ENCODE peak calls at places on chromosomes 3 and 15, in seven cellular contexts. I, D, L, H, X, U and G are unnamed samples.

GRCh38 chr3:171168086-171168485 is 141.6 kb upstream of the SLC2A2 start:
- DNase-seq in H (peak), I (peak), U (no peak), L (no peak), D (peak), X (peak), G (peak)

GRCh38 chr3:187954486-187955075 is 199.4 kb upstream of the LPP start:
- DNase-seq in I (no peak), D (no peak), L (no peak), X (no peak), U (peak), H (peak), G (no peak)

GRCh38 chr3:149553781-149554451 is 79.4 kb downstream of the TM4SF4 start:
- DNase-seq in H (no peak), U (peak), D (no peak), L (peak), I (peak), X (no peak), G (no peak)

GRCh38 chr3:121724130-121724529 is 25.4 kb downstream of the GOLGB1 start:
- DNase-seq in L (no peak), D (no peak), U (no peak), X (no peak), I (no peak), H (no peak), G (no peak)

GRCh38 chr3:132210476-132211346 is 106.5 kb upstream of the ACP3 start:
- DNase-seq in H (peak), I (peak), D (peak), L (no peak), X (peak), U (no peak), G (peak)

GRCh38 chr3:50325497-50326181 is 2.4 kb downstream of the TUSC2 start:
- DNase-seq in L (no peak), U (no peak), X (no peak), D (no peak), I (no peak), H (no peak), G (no peak)

GRCh38 chr3:179068779-179069530 is 2.7 kb downstream of the ZMAT3 start:
- DNase-seq in D (peak), X (peak), U (no peak), I (peak), H (no peak), L (no peak), G (peak)

GRCh38 chr15:58870451-58870850 is 63.0 kb downstream of the SLTM start:
- DNase-seq in X (no peak), D (no peak), I (no peak), H (no peak), L (no peak), U (no peak), G (no peak)

GRCh38 chr3:100044369-100044768 is 69.9 kb downstream of the FILIP1L start:
- DNase-seq in D (no peak), H (no peak), U (no peak), L (no peak), I (no peak), X (no peak), G (no peak)

GRCh38 chr3:121998588-121999473 is 23.2 kb downstream of the ILDR1 start:
- DNase-seq in X (no peak), I (no peak), H (no peak), U (no peak), D (no peak), L (no peak), G (no peak)

GRCh38 chr3:57977755-57978715 is 30.2 kb upstream of the FLNB start:
- DNase-seq in D (peak), L (no peak), I (no peak), U (no peak), H (peak), X (no peak), G (no peak)

GRCh38 chr3:30658328-30659052 is 52.1 kb downstream of the TGFBR2 start:
- DNase-seq in X (no peak), L (no peak), D (peak), U (peak), H (peak), I (peak), G (no peak)

GRCh38 chr3:118165413-118165812 is 869.2 kb downstream of the IGSF11 start:
- DNase-seq in U (no peak), H (no peak), I (no peak), X (no peak), D (no peak), L (no peak), G (no peak)

GRCh38 chr15:33343275-33343674 is 32.5 kb downstream of the RYR3 start:
- DNase-seq in D (no peak), I (no peak), L (no peak), U (no peak), H (no peak), X (no peak), G (no peak)

GRCh38 chr15:68820205-68820588 is 498 bp downstream of the ANP32A start:
- DNase-seq in I (peak), H (peak), X (peak), L (peak), D (peak), U (no peak), G (peak)

GRCh38 chr3:159748408-159748807 is 240.2 kb upstream of the IL12A start:
- DNase-seq in D (no peak), H (no peak), U (no peak), I (no peak), L (no peak), X (no peak), G (no peak)

GRCh38 chr3:149273096-149273751 is 51.6 kb upstream of the CP start:
- DNase-seq in U (peak), H (peak), L (no peak), D (peak), I (peak), X (peak), G (peak)

GRCh38 chr3:63910873-63911272 is 1.3 kb downstream of the SCAANT1 start:
- DNase-seq in H (peak), L (no peak), U (no peak), I (no peak), D (no peak), X (no peak), G (no peak)

GRCh38 chr3:129226374-129226773 is 23.0 kb upstream of the COPG1 start:
- DNase-seq in L (peak), U (no peak), H (peak), X (no peak), D (peak), I (peak), G (no peak)

GRCh38 chr3:1131156-1131555 is 38.3 kb downstream of the CNTN6 start:
- DNase-seq in U (no peak), I (no peak), D (no peak), L (no peak), H (no peak), X (peak), G (no peak)

GRCh38 chr3:185717121-185717520 is 107.7 kb downstream of the IGF2BP2 start:
- DNase-seq in H (no peak), D (no peak), X (no peak), I (no peak), U (peak), L (no peak), G (no peak)

GRCh38 chr3:41508063-41508696 is 308.9 kb downstream of the CTNNB1 start:
- DNase-seq in I (peak), U (no peak), X (no peak), D (peak), H (no peak), L (no peak), G (no peak)

GRCh38 chr3:44058022-44058867 is 183.4 kb upstream of the TOPAZ1 start:
- DNase-seq in U (no peak), X (no peak), I (no peak), H (no peak), D (no peak), L (no peak), G (no peak)

GRCh38 chr3:128572644-128573105 is 77.9 kb downstream of the RPN1 start:
- DNase-seq in L (no peak), X (peak), D (peak), U (no peak), I (peak), H (peak), G (peak)

GRCh38 chr15:89860446-89860845 is 33.3 kb downstream of the AP3S2 start:
- DNase-seq in H (peak), I (no peak), X (no peak), U (no peak), D (no peak), L (no peak), G (no peak)
- H3K27ac ChIP-seq in H (peak), I (no peak), X (no peak), U (no peak), D (no peak), L (no peak), G (no peak)

DNA sequence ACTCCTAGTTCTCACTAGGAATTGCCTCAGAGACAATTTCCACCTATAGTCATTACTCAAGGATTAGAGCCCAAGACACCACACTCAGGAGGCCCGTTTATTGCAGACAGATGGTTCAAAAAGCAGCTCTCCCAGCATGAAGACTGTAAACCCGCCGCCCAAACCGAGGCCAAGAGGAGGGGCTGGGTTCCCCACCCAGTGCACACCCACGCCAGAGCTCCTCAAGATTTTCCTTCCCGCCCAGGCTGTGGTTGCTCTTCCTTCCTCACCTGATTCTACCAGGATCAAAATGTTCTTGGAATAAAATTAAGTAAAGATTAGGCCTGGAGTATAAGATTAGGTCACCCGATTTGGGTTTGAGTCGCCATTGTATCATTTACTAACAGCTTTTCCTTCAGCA is 364.4 kb downstream of the MECOM start:
- DNase-seq in I (no peak), L (no peak), D (no peak), X (no peak), H (no peak), U (no peak), G (peak)
- H3K27ac ChIP-seq in I (no peak), L (no peak), D (no peak), X (no peak), H (no peak), U (no peak), G (no peak)

DNA sequence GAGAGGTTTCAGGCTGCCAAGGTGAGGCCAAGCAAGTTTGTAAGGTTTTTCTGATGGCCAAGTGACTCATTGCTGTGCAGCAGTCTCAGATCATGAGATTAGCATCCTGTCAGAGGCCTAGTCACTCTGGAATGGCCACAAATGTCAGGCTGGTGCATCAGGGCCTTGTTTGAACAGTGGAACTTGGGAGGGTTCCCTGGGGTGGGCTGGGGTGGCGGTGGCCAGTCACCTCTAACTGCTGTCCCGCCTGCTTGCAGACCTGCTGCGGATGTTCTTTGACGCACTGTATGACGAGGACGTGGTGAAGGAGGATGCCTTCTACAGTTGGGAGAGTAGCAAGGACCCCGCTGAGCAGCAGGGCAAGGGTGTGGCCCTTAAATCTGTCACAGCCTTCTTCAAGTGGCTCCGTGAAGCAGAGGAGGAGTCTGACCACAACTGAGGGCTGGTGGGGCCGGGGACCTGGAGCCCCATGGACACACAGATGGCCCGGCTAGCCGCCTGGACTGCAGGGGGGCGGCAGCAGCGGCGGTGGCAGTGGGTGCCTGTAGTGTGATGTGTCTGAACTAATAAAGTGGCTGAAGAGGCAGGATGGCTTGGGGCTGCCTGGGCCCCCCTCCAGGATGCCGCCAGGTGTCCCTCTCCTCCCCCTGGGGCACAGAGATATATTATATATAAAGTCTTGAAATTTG is 2.8 kb upstream of the FAM131A start:
- DNase-seq in H (peak), X (no peak), U (no peak), L (no peak), D (peak), I (no peak), G (no peak)
- H3K27ac ChIP-seq in H (peak), X (peak), U (peak), L (peak), D (peak), I (no peak), G (peak)

DNA sequence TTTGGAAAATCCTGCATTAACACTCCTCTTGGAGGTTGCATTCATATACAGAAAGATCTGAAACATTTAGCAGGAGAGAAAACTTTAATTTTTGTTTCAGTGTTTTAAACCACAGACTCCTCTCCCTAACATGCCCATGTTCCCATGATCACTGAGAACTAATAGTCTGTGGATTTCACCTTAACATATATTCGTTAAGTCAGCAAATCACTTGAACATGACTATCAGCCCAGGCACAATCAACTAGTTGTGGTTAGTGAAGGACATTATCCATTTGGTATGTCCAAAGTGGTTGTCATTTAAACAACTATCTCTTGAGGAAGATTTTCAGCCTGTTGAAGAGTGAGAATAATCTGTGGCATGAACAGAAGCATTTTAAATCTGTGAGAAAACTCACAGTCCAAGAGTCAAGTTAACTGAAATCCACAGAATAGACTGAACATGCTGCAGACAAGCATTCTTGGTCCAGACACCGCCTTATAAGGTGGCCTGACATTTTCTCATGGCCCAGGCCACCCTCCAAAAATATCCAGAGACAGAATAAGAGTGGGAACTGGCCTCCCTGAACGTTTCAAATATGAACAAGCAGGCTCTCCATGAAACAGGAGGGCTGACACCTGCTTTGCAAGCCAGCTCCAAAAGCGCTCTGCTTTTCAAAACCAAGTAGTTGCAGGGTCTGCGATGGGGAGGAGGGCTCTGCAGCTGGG is 39.9 kb upstream of the ADCY5 start:
- DNase-seq in D (no peak), X (no peak), I (no peak), L (no peak), U (no peak), H (no peak), G (no peak)
- H3K27ac ChIP-seq in D (no peak), X (no peak), I (no peak), L (peak), U (no peak), H (no peak), G (no peak)

DNA sequence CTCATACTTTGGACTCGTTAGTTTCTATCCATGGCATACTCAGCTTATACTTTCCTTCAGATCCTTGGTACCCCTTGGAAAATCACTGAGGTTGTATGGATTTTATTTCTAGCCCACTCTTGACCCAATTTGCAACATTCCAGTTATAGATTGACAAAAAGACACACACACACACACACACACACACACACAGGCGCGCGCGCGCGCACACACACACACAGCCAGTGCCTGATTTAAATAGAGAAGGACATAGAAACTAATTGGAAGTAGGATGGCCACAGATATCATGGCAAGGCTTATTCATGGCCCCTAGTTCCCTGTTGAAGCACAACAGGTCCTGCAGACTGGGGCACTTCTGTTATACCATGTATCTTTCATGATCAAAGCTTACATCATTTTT is 89.1 kb upstream of the CFAP20DC start:
- DNase-seq in L (no peak), U (no peak), H (no peak), X (no peak), I (no peak), D (no peak), G (no peak)
- H3K27ac ChIP-seq in L (no peak), U (no peak), H (no peak), X (no peak), I (no peak), D (no peak), G (no peak)

DNA sequence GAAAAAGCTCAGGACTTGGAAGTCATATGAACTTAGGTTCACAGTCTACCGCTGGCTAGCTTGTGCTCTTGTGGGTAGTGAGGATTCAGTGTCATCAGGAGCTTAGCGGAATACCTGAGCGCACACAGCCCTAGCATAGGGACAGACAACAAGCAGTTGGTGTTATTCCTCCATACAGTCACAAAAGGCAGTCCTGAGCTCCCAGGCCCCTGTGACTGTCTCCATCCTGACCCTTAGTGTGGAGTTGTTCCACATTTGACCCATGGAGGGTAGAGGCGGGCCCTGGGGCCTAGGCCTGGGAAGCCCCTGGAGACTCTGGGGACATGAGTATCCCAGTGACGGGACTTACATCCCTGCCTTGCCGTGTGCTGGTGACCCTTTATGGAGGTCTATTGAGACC is 131.5 kb upstream of the PLXNA1 start:
- DNase-seq in I (no peak), D (no peak), H (no peak), X (peak), U (no peak), L (no peak), G (no peak)
- H3K27ac ChIP-seq in I (peak), D (peak), H (no peak), X (peak), U (peak), L (no peak), G (no peak)